ENCODE peak calls at places on chromosomes 1 and 21, in nine cellular contexts. G is GM23248; F is OCI-LY7; K is fibroblast of lung; B is BE2C; O is WERI-Rb-1; W is CD8-positive, alpha-beta memory T cell; L is mammary epithelial cell; D is AG04450. U is an unnamed sample. For H3K9me3, the result is how much of the 10 kb centered on the place peaks cover.

GRCh38 chr1:232084584-232085223 is 458.1 kb downstream of the DISC1 start:
- DNase-seq in G (peak), D (no peak), B (no peak), K (peak), W (no peak), L (peak), O (no peak), F (no peak), U (no peak)

GRCh38 chr1:24957808-24958752 is 28.0 kb upstream of the RUNX3 start:
- DNase-seq in K (no peak), F (no peak), G (no peak), L (no peak), O (no peak), B (no peak), W (no peak), D (no peak), U (no peak)

GRCh38 chr1:66478116-66478515 is 55.8 kb upstream of the SGIP1 start:
- DNase-seq in W (no peak), F (no peak), O (no peak), K (peak), G (peak), B (no peak), D (no peak), L (peak), U (no peak)

GRCh38 chr1:226542623-226543103 is 5.9 kb upstream of the STUM start:
- DNase-seq in D (no peak), K (no peak), B (no peak), W (no peak), G (no peak), O (no peak), L (no peak), F (no peak), U (no peak)

GRCh38 chr1:80375662-80376061 is 1369.1 kb upstream of the ADGRL4 start:
- DNase-seq in G (peak), D (peak), O (no peak), W (no peak), B (no peak), F (no peak), L (peak), K (peak), U (peak)

GRCh38 chr1:40153073-40153770 is 8.0 kb upstream of the RLF start:
- DNase-seq in F (peak), K (peak), W (no peak), G (peak), D (peak), B (peak), L (peak), O (peak), U (no peak)

GRCh38 chr1:154433161-154433681 is 28.1 kb downstream of the IL6R start:
- DNase-seq in W (no peak), B (no peak), O (no peak), F (no peak), D (no peak), L (peak), K (peak), G (peak), U (peak)

GRCh38 chr1:4428711-4429110 is 225.7 kb upstream of the AJAP1 start:
- DNase-seq in W (no peak), F (no peak), L (no peak), G (no peak), D (no peak), K (no peak), O (no peak), B (no peak), U (no peak)

GRCh38 chr21:44489962-44490361 is 34.7 kb downstream of the LRRC3 start:
- DNase-seq in W (no peak), D (no peak), B (no peak), O (no peak), F (no peak), K (no peak), L (no peak), G (no peak), U (no peak)

GRCh38 chr1:17192394-17193221 is 12.3 kb upstream of the PADI1 start:
- DNase-seq in D (no peak), F (no peak), B (no peak), W (no peak), L (no peak), G (peak), K (no peak), O (no peak), U (no peak)

GRCh38 chr1:15173863-15174614 is 20.5 kb downstream of the TMEM51 start:
- DNase-seq in G (no peak), B (no peak), D (no peak), L (peak), F (no peak), W (no peak), O (peak), K (no peak), U (no peak)

GRCh38 chr1:34808051-34808810 is 15.4 kb downstream of the GJA4 start:
- DNase-seq in F (no peak), B (no peak), O (no peak), K (no peak), G (no peak), L (no peak), D (no peak), W (no peak), U (no peak)

GRCh38 chr1:246795906-246796694 is 71.9 kb downstream of the SCCPDH start:
- DNase-seq in G (no peak), O (no peak), B (no peak), W (no peak), K (no peak), F (no peak), L (no peak), D (no peak), U (no peak)

GRCh38 chr1:147246910-147247655 is 4.6 kb downstream of the CHD1L start:
- DNase-seq in D (no peak), G (no peak), B (no peak), O (no peak), F (peak), L (no peak), K (no peak), W (no peak), U (no peak)
- H3K4me3 ChIP-seq in D (no peak), G (no peak), B (no peak), O (no peak), F (peak), L (no peak), K (no peak), W (no peak), U (no peak)

DNA sequence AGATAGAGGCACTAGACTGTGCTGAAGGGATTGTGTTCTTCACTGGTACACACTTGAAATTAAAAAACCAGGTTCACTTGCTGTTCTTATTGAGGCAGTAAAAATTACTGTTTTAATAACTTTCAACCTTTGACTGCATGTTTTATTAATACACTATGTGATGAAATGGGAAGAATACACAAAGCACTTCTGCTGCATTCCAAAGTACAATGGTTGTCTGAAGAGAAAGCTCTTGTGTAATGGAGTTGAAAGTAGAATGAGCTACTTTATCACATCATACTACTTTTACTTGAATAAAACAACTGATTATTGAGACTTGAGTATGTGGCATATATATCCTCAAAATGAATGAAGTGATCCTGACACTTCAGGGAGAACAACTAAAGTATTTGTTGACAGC is 49.7 kb downstream of the LRRC8C start:
- DNase-seq in W (no peak), L (no peak), O (no peak), G (no peak), F (no peak), K (no peak), D (no peak), B (no peak), U (no peak)
- H3K9me3 ChIP-seq in W (under half), L (under half), O (under half), G (under half), F (under half), K (under half), D (under half), B (under half), U (under half)

GRCh38 chr1:101995984-101996731 is 568 bp downstream of the OLFM3 start:
- DNase-seq in W (no peak), G (no peak), D (no peak), O (no peak), F (no peak), L (no peak), B (peak), K (no peak), U (no peak)
- H3K4me3 ChIP-seq in W (no peak), G (no peak), D (no peak), O (peak), F (no peak), L (no peak), B (peak), K (no peak), U (no peak)

GRCh38 chr21:15966216-15966615 is 236.4 kb downstream of the USP25 start:
- DNase-seq in K (no peak), F (no peak), B (no peak), L (no peak), D (no peak), O (no peak), W (no peak), G (no peak), U (no peak)

GRCh38 chr21:15968911-15969310 is 239.1 kb downstream of the USP25 start:
- DNase-seq in B (no peak), O (no peak), K (no peak), D (no peak), L (no peak), W (no peak), G (no peak), F (no peak), U (no peak)

GRCh38 chr21:15964181-15964855 is 234.5 kb downstream of the USP25 start:
- DNase-seq in K (no peak), B (no peak), O (no peak), F (no peak), D (no peak), L (peak), W (no peak), G (no peak), U (no peak)

GRCh38 chr21:15966651-15967050 is 236.9 kb downstream of the USP25 start:
- DNase-seq in O (no peak), B (no peak), F (no peak), G (no peak), K (no peak), L (no peak), W (no peak), D (no peak), U (no peak)

DNA sequence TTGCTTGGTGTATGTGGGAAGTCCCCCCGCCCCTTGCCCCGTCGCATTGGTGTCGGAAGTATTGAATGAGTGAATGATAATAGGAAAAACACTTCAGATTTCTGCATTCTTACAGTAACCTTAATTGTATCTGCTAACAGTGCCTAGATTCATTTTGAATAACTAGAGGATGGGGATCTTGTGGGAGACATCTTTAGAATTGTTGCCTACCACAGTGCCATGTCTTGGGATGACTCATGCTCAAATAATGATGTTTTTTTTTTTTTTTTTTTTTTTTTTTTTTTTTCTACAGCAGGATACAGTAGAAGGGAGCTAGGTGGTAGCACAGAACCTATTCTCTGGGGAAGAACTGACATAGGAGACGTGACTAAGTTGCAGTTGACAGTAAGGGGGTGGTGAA is 237.9 kb downstream of the USP25 start:
- DNase-seq in L (peak), W (no peak), O (no peak), K (no peak), D (no peak), F (no peak), B (no peak), G (peak), U (no peak)
- H3K9me3 ChIP-seq in L (under half), W (under half), O (under half), K (under half), D (under half), F (under half), B (under half), G (under half), U (under half)

GRCh38 chr1:74513396-74513795 is 985 bp upstream of the LRRC53 start:
- DNase-seq in F (no peak), L (no peak), G (peak), B (no peak), K (no peak), D (no peak), O (no peak), W (no peak), U (no peak)

GRCh38 chr1:74512516-74512915 is at the start of gene LRRC53:
- DNase-seq in W (no peak), D (no peak), O (peak), B (no peak), K (no peak), L (no peak), F (no peak), G (no peak), U (no peak)

GRCh38 chr1:74508449-74508848 is 4.0 kb downstream of the LRRC53 start:
- DNase-seq in L (no peak), D (no peak), B (peak), F (no peak), G (no peak), O (peak), W (no peak), K (no peak), U (no peak)

GRCh38 chr1:74517599-74518051 is 5.2 kb upstream of the LRRC53 start:
- DNase-seq in G (no peak), B (no peak), L (no peak), D (no peak), O (no peak), W (no peak), F (no peak), K (no peak), U (no peak)

DNA sequence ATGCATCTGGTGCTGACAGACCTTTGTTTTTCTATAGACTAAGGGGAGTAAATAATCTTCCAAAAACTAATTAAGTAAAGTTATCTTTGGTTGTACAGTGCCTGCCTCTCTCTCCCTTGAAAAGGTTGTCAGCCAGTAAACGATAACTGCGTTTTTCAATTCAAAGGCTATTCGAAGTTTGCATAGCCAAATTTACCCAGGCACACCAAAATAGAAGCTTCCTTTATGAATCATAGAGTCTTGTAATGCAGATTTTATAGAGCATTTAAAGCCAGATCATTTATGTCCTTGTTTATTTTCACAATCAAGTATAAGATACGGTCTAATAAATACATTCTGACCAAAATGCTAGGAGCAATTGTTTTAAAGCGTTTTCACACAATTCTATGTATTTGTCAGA is 1.5 kb upstream of the LRRC53 start:
- DNase-seq in G (no peak), W (no peak), D (no peak), L (no peak), B (no peak), K (no peak), F (no peak), O (no peak), U (no peak)
- H3K4me3 ChIP-seq in G (no peak), W (no peak), D (no peak), L (no peak), B (no peak), K (no peak), F (no peak), O (no peak), U (no peak)

U was measured in MG63.